ENCODE peak calls at places on chromosomes 16 and 17, in six cellular contexts. P is EL; M is endothelial cell; W is stimulated activated CD8-positive, alpha-beta memory T cell treated with anti-CD3 and anti-CD28 coated beads, Interleukin-15, amount 100 ng/mL, for 24 hours; B is activated CD4-positive, alpha-beta T cell treated with anti-CD3 and anti-CD28 coated beads, Interleukin-2, amount 10 ng/mL, durations not matched to agents 7 days and 5 days; C is T1000. D is an unnamed sample.

GRCh38 chr17:59545942-59546341 is 19.5 kb upstream of the DHX40 start:
- DNase-seq in P (no peak), M (no peak), W (no peak), B (no peak), C (no peak), D (no peak)

GRCh38 chr17:60170835-60171752 is 21.3 kb downstream of the CA4 start:
- DNase-seq in P (no peak), M (no peak), W (no peak), B (no peak), C (no peak), D (no peak)

GRCh38 chr16:67976205-67976604 is 4.1 kb downstream of the DPEP3 start:
- DNase-seq in P (no peak), M (no peak), W (no peak), B (no peak), C (no peak), D (no peak)

GRCh38 chr16:56576585-56577299 is 11.9 kb downstream of the MT4 start:
- DNase-seq in P (peak; percentile 74), M (peak; percentile 69), W (peak; percentile 75), B (peak; percentile 91), C (no peak), D (peak; percentile 79)

GRCh38 chr17:73575470-73576235 is 68.6 kb downstream of the SDK2 start:
- DNase-seq in P (no peak), M (no peak), W (no peak), B (no peak), C (no peak), D (no peak)

GRCh38 chr17:10197362-10197720 is 1.1 kb downstream of the GAS7 start:
- DNase-seq in P (no peak), M (no peak), W (no peak), B (no peak), C (no peak), D (no peak)

GRCh38 chr16:87470332-87470731 is 22.5 kb downstream of the ZCCHC14 start:
- DNase-seq in P (no peak), M (no peak), W (no peak), B (no peak), C (no peak), D (no peak)

GRCh38 chr16:75070055-75070841 is 46.3 kb downstream of the LDHD start:
- DNase-seq in P (no peak), M (no peak), W (no peak), B (no peak), C (no peak), D (peak; percentile 91)

GRCh38 chr16:278863-279366 is 1.5 kb upstream of the ARHGDIG start:
- DNase-seq in P (peak; percentile 21), M (no peak), W (no peak), B (peak; percentile 24), C (no peak), D (no peak)

GRCh38 chr16:84925092-84925772 is 86.1 kb downstream of the ZDHHC7 start:
- DNase-seq in P (peak; percentile 45), M (peak; percentile 72), W (peak; percentile 59), B (peak; percentile 77), C (no peak), D (peak; percentile 75)

GRCh38 chr16:56041556-56042140 is 149.6 kb upstream of the GNAO1 start:
- DNase-seq in P (peak; percentile 6), M (peak; percentile 50), W (no peak), B (peak; percentile 46), C (no peak), D (peak; percentile 62)

GRCh38 chr17:35900693-35901487 is 20.7 kb upstream of the CCL5 start:
- DNase-seq in P (no peak), M (no peak), W (no peak), B (no peak), C (no peak), D (no peak)

GRCh38 chr16:72480926-72481325 is 309.0 kb upstream of the PMFBP1 start:
- DNase-seq in P (peak; percentile 28), M (no peak), W (no peak), B (no peak), C (no peak), D (no peak)

GRCh38 chr17:3448059-3448630 is 14.5 kb upstream of the OR1E2 start:
- DNase-seq in P (no peak), M (no peak), W (no peak), B (no peak), C (no peak), D (no peak)

GRCh38 chr16:68370221-68370920 is 59.6 kb downstream of the PRMT7 start:
- DNase-seq in P (no peak), M (no peak), W (no peak), B (no peak), C (no peak), D (peak; percentile 14)

GRCh38 chr17:2874211-2874686 is 78.0 kb downstream of the RAP1GAP2 start:
- DNase-seq in P (no peak), M (no peak), W (no peak), B (no peak), C (no peak), D (no peak)

GRCh38 chr17:77501101-77501566 is 360.4 kb downstream of the SEC14L1 start:
- DNase-seq in P (no peak), M (no peak), W (no peak), B (peak; percentile 46), C (no peak), D (no peak)

GRCh38 chr17:82241183-82241925 is 12.5 kb downstream of the SLC16A3 start:
- DNase-seq in P (peak; percentile 82), M (no peak), W (no peak), B (no peak), C (peak; percentile 81), D (peak; percentile 90)

GRCh38 chr16:4290236-4290830 is 17.5 kb upstream of the TFAP4 start:
- DNase-seq in P (peak; percentile 71), M (no peak), W (no peak), B (no peak), C (peak; percentile 59), D (no peak)

GRCh38 chr17:9173386-9173983 is 152.2 kb downstream of the NTN1 start:
- DNase-seq in P (no peak), M (no peak), W (no peak), B (no peak), C (no peak), D (no peak)

GRCh38 chr16:9658157-9658556 is 524.1 kb downstream of the GRIN2A start:
- DNase-seq in P (no peak), M (no peak), W (no peak), B (no peak), C (no peak), D (no peak)

GRCh38 chr17:44223574-44224046 is 4.1 kb upstream of the UBTF start:
- DNase-seq in P (peak; percentile 83), M (no peak), W (no peak), B (no peak), C (peak; percentile 56), D (peak; percentile 65)

GRCh38 chr17:29722411-29723198 is 99.9 kb upstream of the CORO6 start:
- DNase-seq in P (no peak), M (no peak), W (no peak), B (peak; percentile 47), C (no peak), D (no peak)

GRCh38 chr17:33225509-33225908 is 67.6 kb downstream of the ASIC2 start:
- DNase-seq in P (no peak), M (no peak), W (no peak), B (no peak), C (no peak), D (peak; percentile 75)

GRCh38 chr16:89144681-89145080 is 26.9 kb upstream of the CDH15 start:
- DNase-seq in P (no peak), M (no peak), W (no peak), B (no peak), C (no peak), D (no peak)